ENCODE peak calls at places on chromosomes 7 and 10, in eight cellular contexts. R is WERI-Rb-1, Y is bronchial epithelial cell, K is fibroblast of lung, Q is A549, E is cardiac muscle cell, G is endothelial cell, V is B cell. J is an unnamed sample.

GRCh38 chr7:32453286-32454011 is 36.7 kb downstream of the LSM5 start:
- DNase-seq in E (no peak), G (no peak), K (no peak), Q (no peak), R (no peak), V (no peak), Y (peak), J (no peak)

GRCh38 chr10:48450233-48450810 is 143.8 kb downstream of the MAPK8 start:
- DNase-seq in G (no peak), K (no peak), Y (no peak), V (no peak), Q (no peak), E (no peak), R (no peak), J (no peak)

GRCh38 chr7:17941171-17941490 is 837 bp upstream of the SNX13 start:
- DNase-seq in K (peak), Q (peak), R (no peak), G (no peak), Y (peak), V (peak), E (no peak), J (no peak)

GRCh38 chr10:73823391-73823790 is 12.0 kb upstream of the NDST2 start:
- DNase-seq in V (no peak), E (no peak), R (no peak), Q (no peak), Y (no peak), G (no peak), K (no peak), J (no peak)

GRCh38 chr10:29767958-29768357 is 133.2 kb upstream of the SVIL start:
- DNase-seq in V (no peak), R (no peak), K (no peak), Y (no peak), Q (no peak), G (no peak), E (no peak), J (no peak)

GRCh38 chr10:95333997-95334792 is 43.4 kb upstream of the PDLIM1 start:
- DNase-seq in E (peak), R (no peak), V (no peak), Y (peak), K (peak), G (no peak), Q (peak), J (peak)

GRCh38 chr7:137539111-137539715 is 195.7 kb upstream of the PTN start:
- DNase-seq in G (no peak), Y (peak), V (no peak), E (peak), R (no peak), K (peak), Q (no peak), J (peak)

GRCh38 chr10:93993782-93994668 is at the start of gene PLCE1:
- DNase-seq in E (peak), Y (no peak), K (peak), V (no peak), R (peak), G (peak), Q (peak), J (no peak)

GRCh38 chr10:30435068-30435422 is 1.1 kb downstream of the MAP3K8 start:
- DNase-seq in Q (no peak), E (peak), K (peak), Y (no peak), G (no peak), V (peak), R (no peak), J (no peak)

GRCh38 chr7:6226194-6226799 is 46.1 kb downstream of the CYTH3 start:
- DNase-seq in V (no peak), G (no peak), R (no peak), E (peak), K (peak), Q (no peak), Y (no peak), J (peak)

GRCh38 chr7:1920266-1920681 is 250.2 kb downstream of the ELFN1 start:
- DNase-seq in R (no peak), K (no peak), G (no peak), Q (no peak), Y (no peak), V (peak), E (no peak), J (no peak)

GRCh38 chr10:80468002-80468401 is 13.9 kb downstream of the TSPAN14 start:
- DNase-seq in Y (no peak), K (no peak), G (peak), R (no peak), V (peak), Q (no peak), E (no peak), J (no peak)

GRCh38 chr10:129914153-129914855 is 49.8 kb downstream of the EBF3 start:
- DNase-seq in Q (no peak), E (no peak), G (no peak), K (no peak), V (no peak), R (no peak), Y (no peak), J (no peak)

GRCh38 chr10:14953452-14954000 is 370 bp downstream of the DCLRE1C start:
- DNase-seq in V (no peak), K (peak), Q (peak), R (no peak), G (peak), Y (peak), E (peak), J (no peak)

GRCh38 chr7:2665359-2665791 is 22.6 kb upstream of the AMZ1 start:
- DNase-seq in E (no peak), R (no peak), V (no peak), G (no peak), Q (no peak), K (no peak), Y (no peak), J (no peak)

GRCh38 chr10:89156161-89156560 is 51.0 kb downstream of the CH25H start:
- DNase-seq in R (no peak), E (no peak), Q (no peak), K (no peak), Y (no peak), V (peak), G (no peak), J (no peak)

GRCh38 chr7:112056409-112056808 is 149.8 kb downstream of the DOCK4 start:
- DNase-seq in E (peak), Q (peak), G (no peak), V (no peak), R (peak), K (no peak), Y (peak), J (no peak)

GRCh38 chr10:116490028-116490662 is 55.6 kb upstream of the PNLIP start:
- DNase-seq in R (no peak), V (no peak), Y (peak), K (peak), G (no peak), E (peak), Q (peak), J (peak)

GRCh38 chr10:43310872-43311271 is 44.0 kb upstream of the RASGEF1A start:
- DNase-seq in Q (no peak), Y (no peak), R (no peak), V (no peak), G (no peak), E (no peak), K (no peak), J (no peak)

GRCh38 chr10:110556296-110556695 is 11.2 kb upstream of the SMC3 start:
- DNase-seq in K (no peak), G (no peak), Q (no peak), V (no peak), R (no peak), Y (no peak), E (no peak), J (no peak)

GRCh38 chr10:110558034-110558433 is 9.5 kb upstream of the SMC3 start:
- DNase-seq in R (no peak), Y (no peak), Q (no peak), K (no peak), G (no peak), V (no peak), E (no peak), J (no peak)

GRCh38 chr10:110560012-110560411 is 7.5 kb upstream of the SMC3 start:
- DNase-seq in Q (no peak), G (no peak), E (no peak), K (no peak), R (no peak), Y (no peak), V (no peak), J (no peak)

GRCh38 chr10:110553905-110554304 is 13.6 kb upstream of the SMC3 start:
- DNase-seq in K (no peak), V (no peak), Y (no peak), Q (no peak), R (no peak), G (no peak), E (peak), J (no peak)

GRCh38 chr10:110556993-110557601 is 10.4 kb upstream of the SMC3 start:
- DNase-seq in R (peak), E (peak), K (peak), Q (peak), Y (peak), G (peak), V (peak), J (no peak)
- TF ChIP-seq CTCF in R (peak), E (peak), K (peak), Q (peak), Y (peak), G (peak), V (peak), J (peak)

DNA sequence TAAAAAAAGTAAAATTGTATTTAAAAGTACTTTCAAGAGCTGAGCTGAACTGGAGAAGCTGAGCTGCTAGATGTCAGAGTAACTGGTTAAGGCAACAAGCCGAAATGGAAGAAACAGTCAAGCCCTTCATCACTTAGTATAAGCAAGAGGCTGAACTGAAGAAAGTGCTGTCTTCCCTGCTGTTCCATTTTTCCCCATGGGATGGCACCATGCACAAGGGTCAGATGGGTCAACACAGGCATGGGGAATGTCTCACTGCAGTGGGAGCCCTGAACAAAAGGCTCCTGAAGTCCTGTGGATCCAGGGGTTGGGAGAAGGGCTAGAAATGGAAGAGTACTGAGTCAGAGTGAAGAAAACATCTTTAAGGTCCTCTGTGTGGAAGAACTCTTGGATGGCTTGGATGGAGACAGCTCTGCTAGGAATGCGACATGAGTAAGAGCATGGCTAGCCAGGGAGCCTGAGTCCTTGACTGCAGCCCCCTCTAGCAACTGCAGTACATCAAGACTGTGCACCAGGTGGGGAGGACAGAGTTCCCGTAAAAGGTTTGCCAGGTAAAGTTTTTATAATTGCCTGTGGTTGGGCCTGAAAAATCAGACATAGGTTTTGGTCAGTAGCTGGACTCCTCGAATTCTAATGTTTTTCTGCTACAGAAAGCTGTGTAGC is 348.3 kb downstream of the GPR158 start:
- DNase-seq in Q (no peak), G (peak), Y (peak), E (peak), K (peak), R (peak), V (no peak), J (no peak)
- TF ChIP-seq CTCF in Q (no peak), G (peak), Y (peak), E (peak), K (no peak), R (peak), V (no peak), J (no peak)

DNA sequence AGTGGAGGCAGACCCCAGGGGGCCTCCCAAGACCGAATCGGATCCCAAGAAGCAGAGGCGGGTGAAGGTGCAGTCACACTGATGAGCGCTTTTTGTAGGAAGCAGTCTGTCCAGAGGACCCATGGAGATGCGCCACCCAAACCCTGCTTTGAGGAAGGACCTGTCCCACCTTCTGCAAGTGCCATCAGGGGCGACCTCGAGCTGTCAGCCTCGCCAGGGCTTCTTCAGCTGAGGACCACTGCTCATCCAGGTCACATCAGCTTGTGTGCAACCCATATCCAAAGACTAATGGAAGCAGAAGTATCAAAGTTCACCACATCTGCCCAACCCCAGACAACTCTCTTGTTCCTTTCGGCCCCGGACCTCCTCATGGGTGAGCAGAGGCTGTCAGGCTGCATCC is 61.5 kb downstream of the KCNH2 start:
- DNase-seq in K (no peak), G (no peak), R (no peak), E (no peak), Q (no peak), V (no peak), Y (no peak), J (no peak)
- TF ChIP-seq CTCF in K (no peak), G (no peak), R (no peak), E (no peak), Q (no peak), V (no peak), Y (no peak), J (no peak)

DNA sequence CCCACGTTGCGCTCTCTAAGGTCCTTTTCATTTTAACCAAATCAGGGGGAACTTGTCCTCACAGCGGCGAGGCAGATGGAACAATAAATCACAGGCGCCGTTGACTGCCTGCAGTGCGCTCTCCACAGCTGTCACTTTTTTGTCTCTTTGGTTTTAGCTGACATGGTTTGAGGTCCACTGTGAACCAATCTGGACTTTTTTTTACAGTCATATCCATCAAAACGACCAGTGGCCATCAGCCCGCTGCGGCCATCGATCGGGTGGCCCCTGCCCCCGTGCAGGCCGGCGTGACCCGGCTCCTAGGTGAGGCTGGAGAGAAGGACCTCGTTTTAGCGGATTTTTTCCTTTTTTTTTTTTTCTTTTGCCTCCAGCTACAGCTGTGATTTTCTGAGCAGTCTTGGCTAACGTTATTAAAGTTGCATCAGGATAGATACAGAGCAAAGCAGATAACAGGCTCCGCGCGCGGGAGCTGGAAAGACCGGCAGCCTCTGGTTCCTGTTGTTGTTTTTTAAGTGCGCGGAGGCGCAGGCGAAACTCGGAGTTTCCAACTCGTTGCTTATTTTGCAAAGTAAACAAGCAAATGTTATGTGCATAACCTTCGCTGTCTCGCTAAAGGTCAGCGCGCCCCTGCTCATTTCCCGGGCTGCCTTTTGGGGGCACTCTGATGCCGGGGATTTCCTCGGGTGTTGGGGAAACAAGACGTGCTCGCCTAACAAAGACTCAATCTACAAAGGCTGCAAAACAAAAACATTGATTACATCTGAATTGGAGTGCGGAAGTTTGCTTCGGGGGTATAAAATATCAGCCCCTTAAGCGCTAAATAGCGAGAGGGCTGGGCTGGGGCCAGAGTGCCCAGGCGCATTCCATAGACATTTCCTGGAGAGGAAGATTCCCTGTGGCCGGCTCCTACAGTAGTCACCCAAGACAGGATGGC is 414.9 kb upstream of the MKI67 start:
- DNase-seq in E (peak), Q (no peak), R (no peak), K (no peak), Y (no peak), V (no peak), G (peak), J (no peak)
- TF ChIP-seq CTCF in E (peak), Q (no peak), R (no peak), K (no peak), Y (no peak), V (no peak), G (no peak), J (no peak)

J was measured in BJ.